ENCODE peak calls at places on chromosomes 11 and 22, in six cellular contexts. Z, X, R, E, F and U are unnamed samples.

GRCh38 chr11:121426476-121427454 is 25.3 kb upstream of the SORL1 start:
- DNase-seq in Z (peak), X (no peak), R (peak), E (no peak), F (no peak), U (peak)

GRCh38 chr11:73323464-73323863 is 15.4 kb downstream of the ARHGEF17 start:
- DNase-seq in Z (peak), X (no peak), R (peak), E (peak), F (peak), U (peak)

GRCh38 chr22:37985751-37986281 is 1.5 kb upstream of the SOX10 start:
- DNase-seq in Z (no peak), X (no peak), R (no peak), E (no peak), F (no peak), U (no peak)

GRCh38 chr11:35011389-35011788 is 95.0 kb downstream of the PDHX start:
- DNase-seq in Z (no peak), X (no peak), R (no peak), E (peak), F (peak), U (no peak)

GRCh38 chr11:74269161-74269809 is 42.2 kb downstream of the P4HA3 start:
- DNase-seq in Z (no peak), X (no peak), R (no peak), E (peak), F (no peak), U (no peak)

GRCh38 chr11:123330948-123331347 is 99.1 kb upstream of the GRAMD1B start:
- DNase-seq in Z (no peak), X (no peak), R (no peak), E (no peak), F (no peak), U (no peak)

GRCh38 chr11:71129624-71130023 is 122.8 kb downstream of the SHANK2 start:
- DNase-seq in Z (no peak), X (no peak), R (no peak), E (no peak), F (peak), U (no peak)

GRCh38 chr11:14075118-14075601 is 112.6 kb downstream of the SPON1 start:
- DNase-seq in Z (no peak), X (no peak), R (no peak), E (no peak), F (no peak), U (no peak)

GRCh38 chr11:80462211-80462610 is 1021.4 kb upstream of the TENM4 start:
- DNase-seq in Z (no peak), X (no peak), R (no peak), E (no peak), F (peak), U (peak)

GRCh38 chr11:61509058-61510029 is 795 bp downstream of the LRRC10B start:
- DNase-seq in Z (peak), X (peak), R (peak), E (peak), F (peak), U (peak)

GRCh38 chr22:49535126-49535525 is 292.5 kb downstream of the BRD1 start:
- DNase-seq in Z (no peak), X (no peak), R (peak), E (no peak), F (no peak), U (no peak)

GRCh38 chr11:69396051-69396947 is 85.2 kb upstream of the LINC01488 start:
- DNase-seq in Z (no peak), X (no peak), R (no peak), E (no peak), F (no peak), U (no peak)

GRCh38 chr11:96424693-96425092 is 34.9 kb downstream of the JRKL start:
- DNase-seq in Z (no peak), X (no peak), R (no peak), E (peak), F (peak), U (no peak)

GRCh38 chr11:61488651-61489291 is 19.8 kb upstream of the LRRC10B start:
- DNase-seq in Z (peak), X (no peak), R (peak), E (no peak), F (peak), U (peak)

GRCh38 chr22:27778299-27779090 is 23.1 kb downstream of the MN1 start:
- DNase-seq in Z (no peak), X (no peak), R (no peak), E (no peak), F (no peak), U (no peak)
- H4K91ac ChIP-seq in Z (peak), X (peak), R (no peak), E (no peak), F (no peak), U (no peak)

DNA sequence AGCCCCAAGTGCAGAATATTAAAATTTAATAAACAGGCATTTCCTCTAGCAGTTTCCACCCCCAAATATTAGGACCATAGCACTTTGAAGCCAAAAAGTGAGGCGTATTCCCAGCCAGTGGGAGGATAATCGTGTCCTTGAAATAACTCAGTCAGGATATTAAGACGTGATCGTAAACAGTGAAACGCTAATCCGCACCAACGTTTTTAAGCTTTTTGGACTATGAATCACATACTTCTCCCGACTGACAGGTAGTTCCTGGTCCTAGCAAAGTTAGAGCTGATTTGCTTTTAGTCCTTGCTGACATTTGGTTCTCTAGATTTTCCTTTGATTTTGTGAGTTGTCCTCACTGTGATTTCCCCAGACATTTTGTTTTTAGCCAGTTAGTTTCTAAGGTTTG is 197.1 kb upstream of the ARHGAP20 start:
- DNase-seq in Z (no peak), X (no peak), R (no peak), E (no peak), F (no peak), U (peak)
- H2AFZ ChIP-seq in Z (no peak), X (no peak), R (no peak), E (no peak), F (no peak), U (no peak)

GRCh38 chr11:58998480-58999290 is 59.4 kb downstream of the GLYATL1 start:
- DNase-seq in Z (no peak), X (no peak), R (no peak), E (no peak), F (no peak), U (no peak)

GRCh38 chr11:58994171-58994570 is 54.9 kb downstream of the GLYATL1 start:
- DNase-seq in Z (no peak), X (no peak), R (no peak), E (no peak), F (no peak), U (no peak)

GRCh38 chr11:59000007-59000406 is 60.7 kb downstream of the GLYATL1 start:
- DNase-seq in Z (no peak), X (no peak), R (no peak), E (no peak), F (no peak), U (no peak)

DNA sequence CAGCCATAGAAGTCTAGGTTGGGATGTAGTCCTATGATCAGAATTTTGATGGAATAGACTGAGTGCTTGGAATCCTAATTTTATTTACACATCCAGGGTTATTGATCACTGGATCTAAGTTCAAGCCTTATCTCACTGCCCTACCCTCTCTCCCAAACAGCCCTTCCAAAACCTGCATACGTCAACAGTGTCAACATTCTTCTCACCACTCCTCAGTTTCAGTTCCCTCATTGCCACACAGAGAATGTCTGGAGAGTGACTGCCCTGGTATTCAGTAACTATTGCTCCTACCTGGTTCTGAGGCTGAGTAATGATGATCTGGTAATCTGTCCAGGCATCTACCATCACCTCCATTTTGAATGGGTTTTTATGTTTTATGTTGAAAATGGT is 60.0 kb downstream of the GLYATL1 start:
- DNase-seq in Z (no peak), X (no peak), R (no peak), E (no peak), F (no peak), U (no peak)
- H4K91ac ChIP-seq in Z (no peak), X (no peak), R (no peak), E (no peak), F (no peak), U (no peak)

DNA sequence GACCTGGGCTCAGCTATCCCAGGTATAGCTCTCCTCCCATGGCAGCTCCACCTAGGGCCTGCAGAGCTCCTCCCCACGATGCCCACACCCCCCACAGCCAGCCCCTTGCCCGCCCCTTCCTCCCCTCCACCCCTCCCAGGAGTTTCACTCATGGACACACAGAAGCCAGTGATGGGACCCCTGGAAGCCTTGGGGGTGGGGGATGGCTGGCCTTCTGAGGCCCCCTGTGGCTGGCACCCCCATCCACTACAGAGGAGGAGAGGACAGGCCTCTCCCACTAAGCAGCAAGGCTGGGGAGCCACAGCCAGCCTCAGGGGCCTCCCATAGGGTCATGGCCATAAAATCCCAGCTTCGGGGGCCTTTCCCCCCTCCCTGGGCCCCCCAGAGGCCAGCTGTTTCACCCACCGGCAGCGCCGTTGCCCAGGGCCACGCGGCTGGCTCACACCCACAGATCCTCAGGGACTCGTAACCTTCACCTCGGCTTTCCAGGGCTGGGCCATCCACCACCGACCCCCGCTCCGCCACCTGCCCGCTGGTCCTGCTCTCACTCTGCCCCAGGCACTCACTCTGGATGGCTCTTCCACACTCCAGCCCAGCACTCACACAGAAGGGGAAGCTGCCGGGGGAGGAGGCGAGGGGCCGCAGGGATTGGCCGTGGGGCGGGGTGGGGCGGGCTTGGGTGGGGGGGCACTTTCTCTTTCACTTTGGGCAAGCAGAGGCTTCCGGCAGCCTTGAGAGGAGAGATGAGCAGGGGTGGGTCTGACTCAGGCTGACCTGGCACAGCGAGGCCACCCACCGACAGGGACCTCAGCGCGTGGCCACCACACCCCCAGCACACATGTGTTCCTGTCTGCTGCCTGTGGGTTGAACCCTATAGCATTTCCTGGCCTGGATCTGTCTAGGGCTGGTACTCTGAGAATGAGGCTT is 2.2 kb downstream of the SLC25A22 start:
- DNase-seq in Z (no peak), X (no peak), R (no peak), E (peak), F (peak), U (no peak)
- H2AFZ ChIP-seq in Z (no peak), X (no peak), R (no peak), E (peak), F (no peak), U (no peak)

GRCh38 chr11:65827774-65828156 is 6.0 kb upstream of the SNX32 start:
- DNase-seq in Z (no peak), X (no peak), R (no peak), E (peak), F (peak), U (no peak)
- H4K91ac ChIP-seq in Z (no peak), X (no peak), R (no peak), E (no peak), F (no peak), U (no peak)

GRCh38 chr11:130467116-130467990 is 18.9 kb downstream of the ADAMTS15 start:
- DNase-seq in Z (no peak), X (no peak), R (no peak), E (no peak), F (no peak), U (no peak)
- H2AFZ ChIP-seq in Z (no peak), X (no peak), R (no peak), E (no peak), F (no peak), U (no peak)

DNA sequence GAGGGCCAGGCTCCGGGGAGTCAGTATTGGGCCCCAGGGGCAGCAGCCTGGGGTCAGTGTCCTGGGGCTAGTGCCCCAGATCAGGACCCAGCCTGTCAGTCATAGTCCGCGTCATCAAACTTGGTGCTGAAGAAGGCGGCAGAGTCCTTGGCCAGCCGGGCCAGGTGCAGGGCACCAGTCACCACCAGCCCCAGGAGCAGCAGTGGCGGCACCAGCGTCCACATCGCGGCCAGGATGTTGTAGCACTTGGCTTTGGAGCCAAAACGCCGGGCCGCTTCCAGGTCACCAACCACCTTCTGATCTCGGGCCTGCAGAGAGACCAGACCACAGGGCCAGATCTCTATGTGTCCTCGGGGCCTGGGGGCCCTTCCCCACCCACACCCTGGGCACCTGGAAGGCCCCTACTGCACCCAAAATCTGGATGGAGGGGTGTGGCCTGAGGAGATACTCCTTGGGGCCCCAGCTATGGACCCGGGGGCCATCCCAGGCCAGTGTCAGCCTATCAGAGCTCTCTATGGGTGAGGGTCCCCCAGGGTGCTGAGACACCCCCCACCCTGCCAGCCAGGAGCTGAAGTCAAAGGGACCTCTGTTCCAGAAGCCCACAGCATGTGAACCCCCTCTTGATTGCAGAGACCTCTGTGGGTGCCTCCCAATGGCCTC is 790 bp downstream of the IFITM5 start:
- DNase-seq in Z (no peak), X (no peak), R (no peak), E (no peak), F (no peak), U (no peak)
- H4K91ac ChIP-seq in Z (no peak), X (no peak), R (no peak), E (no peak), F (peak), U (no peak)

GRCh38 chr11:22787565-22788162 is 41.9 kb downstream of the SVIP start:
- DNase-seq in Z (no peak), X (peak), R (no peak), E (peak), F (peak), U (peak)
- H2AFZ ChIP-seq in Z (no peak), X (peak), R (no peak), E (no peak), F (no peak), U (no peak)

GRCh38 chr22:36344106-36344827 is 43.5 kb downstream of the MYH9 start:
- DNase-seq in Z (no peak), X (no peak), R (no peak), E (no peak), F (no peak), U (no peak)
- H4K91ac ChIP-seq in Z (no peak), X (no peak), R (no peak), E (no peak), F (no peak), U (no peak)

GRCh38 chr11:75272821-75273301 is 32.3 kb downstream of the TPBGL start:
- DNase-seq in Z (no peak), X (no peak), R (peak), E (no peak), F (no peak), U (no peak)
- H2AFZ ChIP-seq in Z (no peak), X (no peak), R (no peak), E (no peak), F (no peak), U (no peak)